ENCODE peak calls at places on chromosome X, in ten cellular contexts. I, K, A, T, V, R, M, N, G and Q are unnamed samples.

GRCh38 chrX:66163849-66164401 is at the start of gene HEPH:
- DNase-seq in N (no peak), A (no peak), T (peak; percentile 25), M (no peak), R (no peak), I (peak; percentile 46), V (no peak), G (no peak), K (no peak), Q (no peak)

GRCh38 chrX:25131055-25131454 is 115.3 kb upstream of the ARX start:
- DNase-seq in T (no peak), N (no peak), R (no peak), A (no peak), K (no peak), M (peak; percentile 17), I (no peak), V (peak; percentile 3), G (no peak), Q (no peak)

GRCh38 chrX:96883608-96884007 is at the start of gene RPA4:
- DNase-seq in T (no peak), R (no peak), I (no peak), M (no peak), N (no peak), G (no peak), K (no peak), V (no peak), A (no peak), Q (no peak)

GRCh38 chrX:115906881-115907280 is 263.7 kb upstream of the AGTR2 start:
- DNase-seq in I (no peak), K (no peak), G (no peak), R (no peak), V (no peak), M (no peak), A (no peak), T (no peak), N (no peak), Q (no peak)

GRCh38 chrX:97854071-97854470 is 970.4 kb downstream of the RPA4 start:
- DNase-seq in R (no peak), G (no peak), A (no peak), N (no peak), I (no peak), T (no peak), M (no peak), K (no peak), V (no peak), Q (no peak)

GRCh38 chrX:1249101-1249887 is 19.3 kb upstream of the CSF2RA start:
- DNase-seq in M (peak; percentile 75), N (peak; percentile 75), G (peak; percentile 82), V (peak; percentile 69), R (no peak), A (no peak), T (peak; percentile 24), K (no peak), I (no peak), Q (peak; percentile 75)

GRCh38 chrX:68504237-68504636 is 5.4 kb downstream of the YIPF6 start:
- DNase-seq in N (peak; percentile 63), I (peak; percentile 4), V (peak; percentile 90), G (no peak), A (no peak), T (no peak), K (no peak), M (no peak), R (no peak), Q (no peak)

GRCh38 chrX:152632445-152633097 is 5.1 kb upstream of the GABRQ start:
- DNase-seq in A (no peak), K (peak; percentile 49), N (peak; percentile 32), G (no peak), R (no peak), T (peak; percentile 47), I (peak; percentile 37), V (peak; percentile 55), M (no peak), Q (no peak)

GRCh38 chrX:136310411-136310810 is 9.6 kb downstream of the ADGRG4 start:
- DNase-seq in I (peak; percentile 11), T (no peak), V (peak; percentile 95), R (no peak), G (no peak), A (no peak), M (peak; percentile 8), N (peak; percentile 70), K (no peak), Q (no peak)

GRCh38 chrX:68018248-68019203 is 414.8 kb downstream of the OPHN1 start:
- DNase-seq in V (peak; percentile 22), K (peak; percentile 12), T (no peak), R (no peak), N (peak; percentile 34), M (peak; percentile 1), A (no peak), I (peak; percentile 32), G (peak; percentile 6), Q (no peak)

GRCh38 chrX:139204903-139205667 is 325.5 kb upstream of the F9 start:
- DNase-seq in N (no peak), V (peak; percentile 75), K (peak; percentile 27), M (no peak), T (peak; percentile 26), R (no peak), A (no peak), I (peak; percentile 62), G (peak; percentile 43), Q (no peak)

GRCh38 chrX:31459361-31459760 is 387.5 kb upstream of the FTHL17 start:
- DNase-seq in N (peak; percentile 8), M (no peak), K (no peak), A (no peak), R (no peak), I (peak; percentile 11), G (no peak), T (no peak), V (peak; percentile 10), Q (no peak)

GRCh38 chrX:109049903-109050302 is 313.5 kb upstream of the IRS4 start:
- DNase-seq in I (no peak), T (no peak), K (no peak), N (no peak), A (no peak), M (no peak), G (no peak), V (no peak), R (no peak), Q (no peak)

GRCh38 chrX:75784689-75785491 is at the start of gene MAGEE2:
- DNase-seq in A (no peak), K (peak; percentile 30), M (no peak), R (no peak), I (peak; percentile 27), T (no peak), G (peak; percentile 36), N (no peak), V (no peak), Q (no peak)

GRCh38 chrX:65034292-65034640 is 58.0 kb upstream of the ZC4H2 start:
- DNase-seq in N (no peak), I (peak; percentile 4), V (no peak), T (no peak), M (no peak), K (peak; percentile 3), G (no peak), A (no peak), R (no peak), Q (no peak)

GRCh38 chrX:29281078-29281742 is 694.0 kb downstream of the IL1RAPL1 start:
- DNase-seq in I (no peak), G (no peak), K (no peak), T (no peak), N (no peak), V (no peak), R (no peak), M (no peak), A (no peak), Q (no peak)

GRCh38 chrX:1443496-1444075 is 9.1 kb downstream of the ASMTL start:
- DNase-seq in M (no peak), A (no peak), V (no peak), N (no peak), K (no peak), T (no peak), I (no peak), R (no peak), G (peak; percentile 6), Q (peak; percentile 4)

GRCh38 chrX:110167952-110168451 is 149.9 kb downstream of the AMMECR1 start:
- DNase-seq in R (no peak), N (peak; percentile 85), T (peak; percentile 22), I (no peak), A (peak; percentile 30), K (peak; percentile 43), G (no peak), M (no peak), V (peak; percentile 94), Q (no peak)

GRCh38 chrX:21963736-21964135 is 23.2 kb downstream of the SMS start:
- DNase-seq in R (no peak), N (peak; percentile 34), T (no peak), K (no peak), I (peak; percentile 56), V (no peak), M (no peak), G (no peak), A (no peak), Q (no peak)

GRCh38 chrX:149493567-149494562 is 11.2 kb downstream of the IDS start:
- DNase-seq in R (no peak), I (no peak), M (no peak), V (peak; percentile 72), N (peak; percentile 24), T (peak; percentile 18), A (no peak), K (no peak), G (peak; percentile 54), Q (peak; percentile 58)

GRCh38 chrX:110944793-110945466 is 149.3 kb upstream of the CHRDL1 start:
- DNase-seq in T (no peak), I (peak; percentile 3), V (no peak), K (peak; percentile 58), G (no peak), M (no peak), R (no peak), N (no peak), A (no peak), Q (no peak)

GRCh38 chrX:155819525-155819924 is 61.6 kb upstream of the VAMP7 start:
- DNase-seq in I (no peak), R (no peak), M (no peak), N (no peak), K (no peak), V (peak; percentile 7), G (no peak), A (no peak), T (no peak), Q (no peak)

GRCh38 chrX:13698432-13698831 is 9.5 kb downstream of the RAB9A start:
- DNase-seq in K (no peak), G (no peak), N (no peak), I (no peak), M (no peak), R (no peak), A (no peak), V (no peak), T (no peak), Q (no peak)

GRCh38 chrX:129188223-129188622 is 335.1 kb downstream of the SMARCA1 start:
- DNase-seq in V (no peak), K (no peak), A (no peak), T (no peak), N (no peak), M (no peak), I (no peak), R (no peak), G (no peak), Q (no peak)

GRCh38 chrX:46165411-46165810 is 379.8 kb downstream of the ZNF674 start:
- DNase-seq in G (no peak), K (no peak), T (no peak), A (no peak), I (peak; percentile 48), M (peak; percentile 5), N (peak; percentile 82), V (peak; percentile 68), R (no peak), Q (no peak)

GRCh38 chrX:10199212-10199611 is 42.4 kb downstream of the CLCN4 start:
- DNase-seq in I (no peak), V (no peak), G (peak; percentile 72), N (peak; percentile 29), R (no peak), M (no peak), A (no peak), T (peak; percentile 29), K (no peak), Q (peak; percentile 47)

GRCh38 chrX:100089724-100090123 is 320.3 kb downstream of the PCDH19 start:
- DNase-seq in R (no peak), M (no peak), K (no peak), T (no peak), V (no peak), N (no peak), G (no peak), A (no peak), I (no peak), Q (no peak)

GRCh38 chrX:31199051-31199769 is 127.4 kb upstream of the FTHL17 start:
- DNase-seq in K (no peak), M (peak; percentile 31), N (peak; percentile 53), G (no peak), R (no peak), T (no peak), V (peak; percentile 34), A (no peak), I (peak; percentile 29), Q (no peak)